ENCODE peak calls at places on chromosomes 2 and 18, in seven cellular contexts. D is left ventricle myocardium inferior; T is AG04450; V is fibroblast of mammary gland; M is activated CD8-positive, alpha-beta memory T cell treated with anti-CD3 and anti-CD28 coated beads for 4 hours; G is astrocyte of the spinal cord; H is H54. I is an unnamed sample.

GRCh38 chr2:38887347-38887746 is 2.3 kb upstream of the ARHGEF33 start:
- DNase-seq in H (no peak), D (no peak), V (no peak), G (no peak), T (no peak), M (no peak), I (no peak)

GRCh38 chr18:37135177-37135576 is 306.2 kb downstream of the KIAA1328 start:
- DNase-seq in M (no peak), T (no peak), H (no peak), D (no peak), V (no peak), G (no peak), I (no peak)

GRCh38 chr18:3852321-3852720 is 402.3 kb downstream of the TGIF1 start:
- DNase-seq in G (no peak), V (peak), D (no peak), T (no peak), H (no peak), M (no peak), I (no peak)

GRCh38 chr2:210502997-210503621 is 26.6 kb upstream of the LANCL1 start:
- DNase-seq in D (peak), H (peak), G (peak), V (peak), T (peak), M (no peak), I (peak)

GRCh38 chr2:39547811-39548719 is 111.0 kb upstream of the MAP4K3 start:
- DNase-seq in V (no peak), D (no peak), T (no peak), H (no peak), G (peak), M (no peak), I (no peak)

GRCh38 chr2:41136966-41137494 is 685.1 kb upstream of the SLC8A1 start:
- DNase-seq in V (peak), H (no peak), G (peak), M (no peak), D (no peak), T (no peak), I (peak)

GRCh38 chr18:56233595-56233994 is 404.8 kb downstream of the TXNL1 start:
- DNase-seq in T (peak), G (peak), M (no peak), H (peak), V (peak), D (no peak), I (peak)

GRCh38 chr18:47187721-47188120 is 11.6 kb upstream of the IER3IP1 start:
- DNase-seq in G (no peak), H (no peak), M (no peak), V (no peak), T (no peak), D (no peak), I (no peak)

GRCh38 chr18:21452381-21452780 is 148.1 kb downstream of the ESCO1 start:
- DNase-seq in V (no peak), D (no peak), T (no peak), H (no peak), G (peak), M (no peak), I (no peak)

GRCh38 chr2:231191896-231192872 is 6.2 kb upstream of the ARMC9 start:
- DNase-seq in T (peak), H (peak), M (no peak), V (peak), G (peak), D (peak), I (peak)

GRCh38 chr2:71269511-71270090 is 42.7 kb upstream of the PAIP2B start:
- DNase-seq in G (no peak), V (no peak), D (no peak), M (no peak), H (no peak), T (no peak), I (no peak)

GRCh38 chr2:167537743-167538142 is 649.5 kb downstream of the XIRP2 start:
- DNase-seq in M (no peak), T (no peak), D (no peak), V (no peak), G (no peak), H (no peak), I (no peak)

GRCh38 chr18:23331091-23331920 is 121.8 kb upstream of the RIOK3 start:
- DNase-seq in V (no peak), D (no peak), G (no peak), H (no peak), M (no peak), T (no peak), I (no peak)

GRCh38 chr2:170098626-170099312 is 79.2 kb upstream of the MYO3B start:
- DNase-seq in V (no peak), D (no peak), G (peak), H (no peak), M (no peak), T (peak), I (peak)

GRCh38 chr2:109516445-109517117 is 97.2 kb downstream of the SEPTIN10 start:
- DNase-seq in M (no peak), D (peak), T (no peak), V (no peak), H (peak), G (no peak), I (no peak)

GRCh38 chr18:75068682-75069435 is 140.1 kb downstream of the PTGR3 start:
- DNase-seq in H (no peak), V (no peak), D (no peak), T (no peak), G (no peak), M (no peak), I (no peak)

GRCh38 chr18:32549248-32549842 is 78.7 kb upstream of the GAREM1 start:
- DNase-seq in D (peak), M (no peak), V (peak), H (peak), G (peak), T (no peak), I (peak)

GRCh38 chr18:8484951-8485350 is 124.3 kb upstream of the RAB12 start:
- DNase-seq in T (no peak), D (no peak), V (no peak), H (no peak), G (no peak), M (no peak), I (no peak)

GRCh38 chr18:24378598-24378997 is 19.0 kb downstream of the OSBPL1A start:
- DNase-seq in G (no peak), V (no peak), H (no peak), M (no peak), T (no peak), D (no peak), I (no peak)

GRCh38 chr2:210577263-210578071 is 21.1 kb downstream of the CPS1 start:
- DNase-seq in M (no peak), T (no peak), V (peak), G (peak), H (peak), D (no peak), I (peak)

GRCh38 chr2:40625849-40626248 is 174.0 kb upstream of the SLC8A1 start:
- DNase-seq in M (no peak), D (no peak), G (peak), T (peak), V (peak), H (no peak), I (peak)

GRCh38 chr18:32919799-32920198 is 147.0 kb upstream of the KLHL14 start:
- DNase-seq in D (no peak), T (no peak), H (no peak), G (peak), V (peak), M (no peak), I (peak)

GRCh38 chr2:232879618-232880494 is 9.8 kb downstream of the SNORC start:
- DNase-seq in M (no peak), T (no peak), V (no peak), G (no peak), H (no peak), D (peak), I (no peak)

GRCh38 chr2:150466770-150467640 is 20.5 kb downstream of the RND3 start:
- DNase-seq in D (no peak), G (peak), H (no peak), V (peak), T (no peak), M (no peak), I (peak)

GRCh38 chr2:144357623-144358400 is 162.1 kb downstream of the ZEB2 start:
- DNase-seq in T (peak), D (no peak), H (peak), G (peak), V (peak), M (no peak), I (peak)

GRCh38 chr18:23198217-23198845 is 63.0 kb downstream of the CABLES1 start:
- DNase-seq in M (no peak), H (no peak), T (no peak), V (no peak), D (no peak), G (no peak), I (no peak)

GRCh38 chr2:201465524-201465971 is 14.0 kb downstream of the STRADB start:
- DNase-seq in M (no peak), D (peak), V (peak), H (no peak), G (peak), T (no peak), I (peak)

GRCh38 chr18:46950064-46950656 is 32.8 kb downstream of the KATNAL2 start:
- DNase-seq in H (no peak), V (no peak), M (no peak), G (peak), D (no peak), T (no peak), I (peak)

GRCh38 chr2:134131681-134132486 is 122.0 kb upstream of the MGAT5 start:
- DNase-seq in T (no peak), M (no peak), H (no peak), D (no peak), G (no peak), V (no peak), I (peak)

GRCh38 chr2:12587729-12588522 is 128.8 kb upstream of the TRIB2 start:
- DNase-seq in V (peak), T (peak), M (no peak), H (peak), D (no peak), G (peak), I (peak)

GRCh38 chr2:141015339-141016047 is 1115.3 kb downstream of the LRP1B start:
- DNase-seq in V (no peak), G (peak), H (no peak), T (no peak), M (no peak), D (peak), I (peak)

GRCh38 chr18:44568986-44569385 is 111.7 kb upstream of the SETBP1 start:
- DNase-seq in M (no peak), H (no peak), G (no peak), D (no peak), V (no peak), T (no peak), I (no peak)

I was measured in fibroblast of the aortic adventitia.